ENCODE peak calls at places on chromosomes 11 and 22, in nine cellular contexts. One of them, this sample, is unnamed.

GRCh38 chr11:133525976-133526375 is 6.3 kb downstream of the OPCML start:
- DNase-seq in vagina: no peak
- DNase-seq in body of pancreas: no peak
- DNase-seq in MM.1S: no peak
- DNase-seq in CD4-positive, alpha-beta T cell: no peak
- DNase-seq in mesenchymal stem cell: no peak
- DNase-seq in uterus: no peak
- DNase-seq in tibial artery: no peak
- DNase-seq in A549: no peak
- DNase-seq in this sample: no peak

GRCh38 chr11:37402663-37403062 is 804.6 kb upstream of the RAG2 start:
- DNase-seq in vagina: no peak
- DNase-seq in body of pancreas: no peak
- DNase-seq in MM.1S: no peak
- DNase-seq in CD4-positive, alpha-beta T cell: no peak
- DNase-seq in mesenchymal stem cell: no peak
- DNase-seq in uterus: no peak
- DNase-seq in tibial artery: no peak
- DNase-seq in A549: no peak
- DNase-seq in this sample: no peak

GRCh38 chr11:2911088-2912037 is 17.9 kb downstream of the PHLDA2 start:
- DNase-seq in vagina: no peak
- DNase-seq in body of pancreas: peak; percentile 66
- DNase-seq in MM.1S: no peak
- DNase-seq in CD4-positive, alpha-beta T cell: no peak
- DNase-seq in mesenchymal stem cell: no peak
- DNase-seq in uterus: no peak
- DNase-seq in tibial artery: no peak
- DNase-seq in A549: no peak
- DNase-seq in this sample: no peak

GRCh38 chr11:133905677-133906156 is 51.1 kb downstream of the IGSF9B start:
- DNase-seq in vagina: no peak
- DNase-seq in body of pancreas: no peak
- DNase-seq in MM.1S: no peak
- DNase-seq in CD4-positive, alpha-beta T cell: no peak
- DNase-seq in mesenchymal stem cell: no peak
- DNase-seq in uterus: no peak
- DNase-seq in tibial artery: peak; percentile 50
- DNase-seq in A549: no peak
- DNase-seq in this sample: no peak

GRCh38 chr11:64042301-64042700 is 6.6 kb downstream of the FLRT1 start:
- DNase-seq in vagina: no peak
- DNase-seq in body of pancreas: no peak
- DNase-seq in MM.1S: no peak
- DNase-seq in CD4-positive, alpha-beta T cell: no peak
- DNase-seq in mesenchymal stem cell: no peak
- DNase-seq in uterus: no peak
- DNase-seq in tibial artery: no peak
- DNase-seq in A549: no peak
- DNase-seq in this sample: no peak

GRCh38 chr11:62595124-62595523 is 3.8 kb upstream of the TUT1 start:
- DNase-seq in vagina: no peak
- DNase-seq in body of pancreas: no peak
- DNase-seq in MM.1S: no peak
- DNase-seq in CD4-positive, alpha-beta T cell: no peak
- DNase-seq in mesenchymal stem cell: no peak
- DNase-seq in uterus: no peak
- DNase-seq in tibial artery: no peak
- DNase-seq in A549: no peak
- DNase-seq in this sample: no peak

GRCh38 chr22:44583076-44583760 is 85.2 kb upstream of the RTL6 start:
- DNase-seq in vagina: peak; percentile 81
- DNase-seq in body of pancreas: peak; percentile 7
- DNase-seq in MM.1S: no peak
- DNase-seq in CD4-positive, alpha-beta T cell: no peak
- DNase-seq in mesenchymal stem cell: no peak
- DNase-seq in uterus: peak; percentile 7
- DNase-seq in tibial artery: peak; percentile 35
- DNase-seq in A549: peak; percentile 18
- DNase-seq in this sample: no peak

GRCh38 chr11:116701876-116702275 is 70.9 kb downstream of the BUD13 start:
- DNase-seq in vagina: no peak
- DNase-seq in body of pancreas: no peak
- DNase-seq in MM.1S: no peak
- DNase-seq in CD4-positive, alpha-beta T cell: no peak
- DNase-seq in mesenchymal stem cell: no peak
- DNase-seq in uterus: no peak
- DNase-seq in tibial artery: no peak
- DNase-seq in A549: no peak
- DNase-seq in this sample: no peak

GRCh38 chr22:45341503-45341902 is 31.8 kb downstream of the FAM118A start:
- DNase-seq in vagina: no peak
- DNase-seq in body of pancreas: no peak
- DNase-seq in MM.1S: no peak
- DNase-seq in CD4-positive, alpha-beta T cell: no peak
- DNase-seq in mesenchymal stem cell: no peak
- DNase-seq in uterus: no peak
- DNase-seq in tibial artery: no peak
- DNase-seq in A549: no peak
- DNase-seq in this sample: no peak

GRCh38 chr11:70505761-70506657 is 107.7 kb downstream of the CTTN start:
- DNase-seq in vagina: no peak
- DNase-seq in body of pancreas: no peak
- DNase-seq in MM.1S: no peak
- DNase-seq in CD4-positive, alpha-beta T cell: no peak
- DNase-seq in mesenchymal stem cell: no peak
- DNase-seq in uterus: no peak
- DNase-seq in tibial artery: no peak
- DNase-seq in A549: no peak
- DNase-seq in this sample: no peak

GRCh38 chr11:131924446-131925240 is 554.2 kb downstream of the NTM start:
- DNase-seq in vagina: no peak
- DNase-seq in body of pancreas: peak; percentile 61
- DNase-seq in MM.1S: no peak
- DNase-seq in CD4-positive, alpha-beta T cell: no peak
- DNase-seq in mesenchymal stem cell: peak; percentile 44
- DNase-seq in uterus: no peak
- DNase-seq in tibial artery: no peak
- DNase-seq in A549: no peak
- DNase-seq in this sample: no peak

GRCh38 chr11:124402326-124402922 is 3.6 kb upstream of the OR8B3 start:
- DNase-seq in vagina: no peak
- DNase-seq in body of pancreas: peak; percentile 53
- DNase-seq in MM.1S: peak; percentile 64
- DNase-seq in CD4-positive, alpha-beta T cell: no peak
- DNase-seq in mesenchymal stem cell: peak; percentile 88
- DNase-seq in uterus: no peak
- DNase-seq in tibial artery: no peak
- DNase-seq in A549: peak; percentile 18
- DNase-seq in this sample: no peak

GRCh38 chr11:46356911-46357482 is 9.7 kb downstream of the DGKZ start:
- DNase-seq in vagina: no peak
- DNase-seq in body of pancreas: no peak
- DNase-seq in MM.1S: no peak
- DNase-seq in CD4-positive, alpha-beta T cell: no peak
- DNase-seq in mesenchymal stem cell: peak; percentile 84
- DNase-seq in uterus: no peak
- DNase-seq in tibial artery: no peak
- DNase-seq in A549: no peak
- DNase-seq in this sample: no peak

GRCh38 chr22:23984430-23984829 is 4.5 kb downstream of the GSTT2 start:
- DNase-seq in vagina: peak; percentile 6
- DNase-seq in body of pancreas: no peak
- DNase-seq in MM.1S: peak; percentile 22
- DNase-seq in CD4-positive, alpha-beta T cell: peak; percentile 6
- DNase-seq in mesenchymal stem cell: peak; percentile 46
- DNase-seq in uterus: no peak
- DNase-seq in tibial artery: no peak
- DNase-seq in A549: no peak
- DNase-seq in this sample: no peak

GRCh38 chr11:131889146-131889577 is 518.7 kb downstream of the NTM start:
- DNase-seq in vagina: no peak
- DNase-seq in body of pancreas: no peak
- DNase-seq in MM.1S: no peak
- DNase-seq in CD4-positive, alpha-beta T cell: no peak
- DNase-seq in mesenchymal stem cell: peak; percentile 98
- DNase-seq in uterus: no peak
- DNase-seq in tibial artery: no peak
- DNase-seq in A549: no peak
- DNase-seq in this sample: no peak

GRCh38 chr11:68115285-68115684 is 5.9 kb downstream of the CHKA start:
- DNase-seq in vagina: no peak
- DNase-seq in body of pancreas: no peak
- DNase-seq in MM.1S: no peak
- DNase-seq in CD4-positive, alpha-beta T cell: no peak
- DNase-seq in mesenchymal stem cell: no peak
- DNase-seq in uterus: no peak
- DNase-seq in tibial artery: no peak
- DNase-seq in A549: no peak
- DNase-seq in this sample: no peak

GRCh38 chr11:45532552-45532951 is 132.9 kb downstream of the CHST1 start:
- DNase-seq in vagina: no peak
- DNase-seq in body of pancreas: no peak
- DNase-seq in MM.1S: no peak
- DNase-seq in CD4-positive, alpha-beta T cell: no peak
- DNase-seq in mesenchymal stem cell: no peak
- DNase-seq in uterus: no peak
- DNase-seq in tibial artery: no peak
- DNase-seq in A549: no peak
- DNase-seq in this sample: peak; percentile 14

GRCh38 chr11:104333977-104334376 is 170.0 kb upstream of the PDGFD start:
- DNase-seq in vagina: no peak
- DNase-seq in body of pancreas: no peak
- DNase-seq in MM.1S: no peak
- DNase-seq in CD4-positive, alpha-beta T cell: no peak
- DNase-seq in mesenchymal stem cell: no peak
- DNase-seq in uterus: no peak
- DNase-seq in tibial artery: no peak
- DNase-seq in A549: no peak
- DNase-seq in this sample: no peak

GRCh38 chr11:125174686-125175085 is 10.1 kb downstream of the PKNOX2 start:
- DNase-seq in vagina: no peak
- DNase-seq in body of pancreas: no peak
- DNase-seq in MM.1S: no peak
- DNase-seq in CD4-positive, alpha-beta T cell: no peak
- DNase-seq in mesenchymal stem cell: no peak
- DNase-seq in uterus: no peak
- DNase-seq in tibial artery: no peak
- DNase-seq in A549: no peak
- DNase-seq in this sample: no peak

GRCh38 chr11:1345752-1346513 is 36.5 kb upstream of the TOLLIP start:
- DNase-seq in vagina: peak; percentile 79
- DNase-seq in body of pancreas: no peak
- DNase-seq in MM.1S: no peak
- DNase-seq in CD4-positive, alpha-beta T cell: no peak
- DNase-seq in mesenchymal stem cell: no peak
- DNase-seq in uterus: no peak
- DNase-seq in tibial artery: peak; percentile 48
- DNase-seq in A549: no peak
- DNase-seq in this sample: no peak

GRCh38 chr11:12662101-12662500 is 12.1 kb upstream of the TEAD1 start:
- DNase-seq in vagina: no peak
- DNase-seq in body of pancreas: no peak
- DNase-seq in MM.1S: no peak
- DNase-seq in CD4-positive, alpha-beta T cell: no peak
- DNase-seq in mesenchymal stem cell: no peak
- DNase-seq in uterus: no peak
- DNase-seq in tibial artery: no peak
- DNase-seq in A549: no peak
- DNase-seq in this sample: no peak

GRCh38 chr22:29226246-29226981 is 20.7 kb downstream of the EMID1 start:
- DNase-seq in vagina: no peak
- DNase-seq in body of pancreas: no peak
- DNase-seq in MM.1S: no peak
- DNase-seq in CD4-positive, alpha-beta T cell: no peak
- DNase-seq in mesenchymal stem cell: no peak
- DNase-seq in uterus: no peak
- DNase-seq in tibial artery: no peak
- DNase-seq in A549: no peak
- DNase-seq in this sample: no peak

GRCh38 chr22:35995345-35995744 is 33.3 kb downstream of the RBFOX2 start:
- DNase-seq in vagina: no peak
- DNase-seq in body of pancreas: no peak
- DNase-seq in MM.1S: no peak
- DNase-seq in CD4-positive, alpha-beta T cell: no peak
- DNase-seq in mesenchymal stem cell: no peak
- DNase-seq in uterus: peak; percentile 51
- DNase-seq in tibial artery: no peak
- DNase-seq in A549: no peak
- DNase-seq in this sample: no peak
- H3K27ac ChIP-seq in vagina: peak overlapping the region; percentile 69
- H3K27ac ChIP-seq in body of pancreas: no peak overlapping the region
- H3K27ac ChIP-seq in MM.1S: no peak overlapping the region
- H3K27ac ChIP-seq in CD4-positive, alpha-beta T cell: no peak overlapping the region
- H3K27ac ChIP-seq in mesenchymal stem cell: no peak overlapping the region
- H3K27ac ChIP-seq in uterus: peak overlapping the region; percentile 86
- H3K27ac ChIP-seq in tibial artery: peak overlapping the region; percentile 74
- H3K27ac ChIP-seq in A549: no peak overlapping the region
- H3K27ac ChIP-seq in this sample: no peak overlapping the region

GRCh38 chr22:42997577-42997976 is 17.4 kb downstream of the PACSIN2 start:
- DNase-seq in vagina: no peak
- DNase-seq in body of pancreas: no peak
- DNase-seq in MM.1S: no peak
- DNase-seq in CD4-positive, alpha-beta T cell: no peak
- DNase-seq in mesenchymal stem cell: peak; percentile 49
- DNase-seq in uterus: no peak
- DNase-seq in tibial artery: no peak
- DNase-seq in A549: no peak
- DNase-seq in this sample: no peak
- H3K27ac ChIP-seq in vagina: no peak overlapping the region
- H3K27ac ChIP-seq in body of pancreas: peak overlapping the region; percentile 94
- H3K27ac ChIP-seq in MM.1S: no peak overlapping the region
- H3K27ac ChIP-seq in CD4-positive, alpha-beta T cell: no peak overlapping the region
- H3K27ac ChIP-seq in mesenchymal stem cell: peak overlapping the region; percentile 21
- H3K27ac ChIP-seq in uterus: no peak overlapping the region
- H3K27ac ChIP-seq in tibial artery: peak overlapping the region; percentile 83
- H3K27ac ChIP-seq in A549: peak overlapping the region; percentile 95
- H3K27ac ChIP-seq in this sample: no peak overlapping the region

DNA sequence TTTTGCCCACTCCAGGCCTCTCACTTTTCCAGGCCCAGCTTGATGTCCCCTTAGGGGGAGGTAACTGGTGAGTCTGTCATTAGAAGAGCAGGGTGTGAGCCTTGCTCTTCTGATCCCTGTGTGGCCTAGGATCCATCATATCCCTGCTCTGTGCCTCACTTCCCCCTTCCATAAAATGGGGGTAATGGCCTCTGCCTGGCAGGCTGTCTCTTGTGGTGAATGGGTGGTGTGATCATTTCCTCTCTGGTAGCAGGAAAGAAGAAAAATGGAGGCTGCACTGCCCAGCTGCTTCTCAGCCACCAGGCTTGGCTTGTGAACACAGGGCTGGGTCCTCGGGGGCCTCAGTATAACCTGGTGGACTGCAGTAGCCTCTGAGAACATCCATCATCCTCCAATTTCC is 5.6 kb downstream of the ARHGEF17 start:
- DNase-seq in vagina: no peak
- DNase-seq in body of pancreas: no peak
- DNase-seq in MM.1S: no peak
- DNase-seq in CD4-positive, alpha-beta T cell: no peak
- DNase-seq in mesenchymal stem cell: peak; percentile 32
- DNase-seq in uterus: no peak
- DNase-seq in tibial artery: no peak
- DNase-seq in A549: no peak
- DNase-seq in this sample: no peak
- H3K27ac ChIP-seq in vagina: peak overlapping the region; percentile 98
- H3K27ac ChIP-seq in body of pancreas: peak overlapping the region; percentile 16
- H3K27ac ChIP-seq in MM.1S: no peak overlapping the region
- H3K27ac ChIP-seq in CD4-positive, alpha-beta T cell: no peak overlapping the region
- H3K27ac ChIP-seq in mesenchymal stem cell: peak overlapping the region; percentile 85
- H3K27ac ChIP-seq in uterus: peak overlapping the region; percentile 93
- H3K27ac ChIP-seq in tibial artery: peak overlapping the region; percentile 97
- H3K27ac ChIP-seq in A549: no peak overlapping the region
- H3K27ac ChIP-seq in this sample: peak overlapping the region; percentile 86

GRCh38 chr22:46846154-46846831 is 83.8 kb downstream of the TBC1D22A start:
- DNase-seq in vagina: no peak
- DNase-seq in body of pancreas: no peak
- DNase-seq in MM.1S: no peak
- DNase-seq in CD4-positive, alpha-beta T cell: peak; percentile 11
- DNase-seq in mesenchymal stem cell: no peak
- DNase-seq in uterus: no peak
- DNase-seq in tibial artery: no peak
- DNase-seq in A549: no peak
- DNase-seq in this sample: no peak
- H3K27ac ChIP-seq in vagina: no peak overlapping the region
- H3K27ac ChIP-seq in body of pancreas: no peak overlapping the region
- H3K27ac ChIP-seq in MM.1S: no peak overlapping the region
- H3K27ac ChIP-seq in CD4-positive, alpha-beta T cell: no peak overlapping the region
- H3K27ac ChIP-seq in mesenchymal stem cell: no peak overlapping the region
- H3K27ac ChIP-seq in uterus: no peak overlapping the region
- H3K27ac ChIP-seq in tibial artery: no peak overlapping the region
- H3K27ac ChIP-seq in A549: no peak overlapping the region
- H3K27ac ChIP-seq in this sample: no peak overlapping the region